ENCODE peak calls at places on chromosomes 11 and 22, in six cellular contexts. N, M, H, L, X and W are unnamed samples.

GRCh38 chr22:47690166-47690565 is 927.7 kb downstream of the TBC1D22A start:
- DNase-seq in N (no peak), M (no peak), H (no peak), L (no peak), X (no peak), W (no peak)

GRCh38 chr22:48581206-48581766 is 1246.4 kb downstream of the BRD1 start:
- DNase-seq in N (no peak), M (no peak), H (no peak), L (no peak), X (no peak), W (no peak)

GRCh38 chr11:42145311-42145710 is 685.9 kb upstream of the LRRC4C start:
- DNase-seq in N (no peak), M (no peak), H (no peak), L (no peak), X (no peak), W (no peak)

GRCh38 chr11:2924381-2924780 is 4.8 kb downstream of the PHLDA2 start:
- DNase-seq in N (no peak), M (no peak), H (no peak), L (no peak), X (no peak), W (no peak)

GRCh38 chr11:563812-564578 is 3.2 kb downstream of the RASSF7 start:
- DNase-seq in N (no peak), M (no peak), H (no peak), L (no peak), X (no peak), W (no peak)

GRCh38 chr11:72389116-72389515 is 45.2 kb downstream of the CLPB start:
- DNase-seq in N (no peak), M (no peak), H (no peak), L (no peak), X (no peak), W (no peak)

GRCh38 chr22:17920992-17921650 is 103.2 kb downstream of the MICAL3 start:
- DNase-seq in N (no peak), M (no peak), H (no peak), L (no peak), X (no peak), W (no peak)

GRCh38 chr11:73797457-73797856 is 9.8 kb downstream of the MRPL48 start:
- DNase-seq in N (no peak), M (no peak), H (no peak), L (no peak), X (no peak), W (no peak)

GRCh38 chr11:106087815-106088435 is 10.5 kb downstream of the AASDHPPT start:
- DNase-seq in N (peak; percentile 20), M (no peak), H (no peak), L (peak; percentile 70), X (peak; percentile 62), W (peak; percentile 33)

GRCh38 chr11:132122701-132123100 is 752.3 kb downstream of the NTM start:
- DNase-seq in N (no peak), M (no peak), H (no peak), L (no peak), X (no peak), W (no peak)

GRCh38 chr11:36365937-36366336 is 69.8 kb downstream of the PRR5L start:
- DNase-seq in N (no peak), M (no peak), H (no peak), L (no peak), X (no peak), W (no peak)

GRCh38 chr11:30454108-30454507 is 131.2 kb downstream of the ARL14EP start:
- DNase-seq in N (no peak), M (no peak), H (no peak), L (no peak), X (no peak), W (no peak)

GRCh38 chr11:74966651-74967050 is 17.6 kb downstream of the SPCS2 start:
- DNase-seq in N (no peak), M (no peak), H (no peak), L (no peak), X (no peak), W (no peak)

GRCh38 chr11:66112640-66113098 is 42.6 kb downstream of the PACS1 start:
- DNase-seq in N (no peak), M (no peak), H (no peak), L (no peak), X (no peak), W (no peak)

GRCh38 chr11:86743223-86744118 is 56.9 kb upstream of the PRSS23 start:
- DNase-seq in N (no peak), M (no peak), H (no peak), L (peak; percentile 89), X (peak; percentile 57), W (peak; percentile 95)

GRCh38 chr11:60858731-60859464 is 3.1 kb upstream of the PTGDR2 start:
- DNase-seq in N (no peak), M (no peak), H (no peak), L (no peak), X (no peak), W (no peak)

GRCh38 chr11:82978422-82979099 is 77.0 kb downstream of the DDIAS start:
- DNase-seq in N (no peak), M (no peak), H (peak; percentile 56), L (no peak), X (peak; percentile 30), W (no peak)

GRCh38 chr11:18727499-18728236 is 1.7 kb upstream of the IGSF22 start:
- DNase-seq in N (no peak), M (no peak), H (no peak), L (peak; percentile 67), X (peak; percentile 48), W (peak; percentile 35)

GRCh38 chr11:62352355-62353336 is 15.4 kb downstream of the ASRGL1 start:
- DNase-seq in N (no peak), M (no peak), H (peak; percentile 33), L (no peak), X (no peak), W (no peak)

GRCh38 chr22:46546466-46547178 is 9.2 kb upstream of the CELSR1 start:
- DNase-seq in N (no peak), M (no peak), H (no peak), L (no peak), X (no peak), W (no peak)

GRCh38 chr11:34616830-34617504 is 3.9 kb upstream of the EHF start:
- DNase-seq in N (no peak), M (no peak), H (no peak), L (peak; percentile 63), X (no peak), W (no peak)

DNA sequence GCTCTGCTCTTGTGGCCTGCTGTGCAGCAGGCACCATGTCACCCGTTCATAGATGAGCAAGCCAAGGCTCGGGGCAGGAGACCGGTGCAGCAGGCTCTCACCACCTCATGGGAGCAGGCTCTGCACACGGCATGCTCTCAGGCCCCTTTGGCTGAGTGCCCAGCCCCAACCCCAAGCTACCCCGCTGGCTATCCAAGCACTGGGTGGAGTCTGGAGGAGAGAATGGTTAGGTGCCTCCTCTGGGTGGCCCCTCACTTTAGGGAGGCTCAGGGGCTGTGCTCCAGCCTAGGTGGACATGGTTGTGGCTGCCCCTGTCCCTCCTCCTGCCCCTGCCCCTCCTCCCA is 199.9 kb downstream of the IGLL1 start:
- DNase-seq in N (no peak), M (no peak), H (no peak), L (peak; percentile 7), X (no peak), W (no peak)
- TF ChIP-seq ZNF274 in N (no peak), M (no peak), H (no peak), L (no peak), X (no peak), W (no peak)

DNA sequence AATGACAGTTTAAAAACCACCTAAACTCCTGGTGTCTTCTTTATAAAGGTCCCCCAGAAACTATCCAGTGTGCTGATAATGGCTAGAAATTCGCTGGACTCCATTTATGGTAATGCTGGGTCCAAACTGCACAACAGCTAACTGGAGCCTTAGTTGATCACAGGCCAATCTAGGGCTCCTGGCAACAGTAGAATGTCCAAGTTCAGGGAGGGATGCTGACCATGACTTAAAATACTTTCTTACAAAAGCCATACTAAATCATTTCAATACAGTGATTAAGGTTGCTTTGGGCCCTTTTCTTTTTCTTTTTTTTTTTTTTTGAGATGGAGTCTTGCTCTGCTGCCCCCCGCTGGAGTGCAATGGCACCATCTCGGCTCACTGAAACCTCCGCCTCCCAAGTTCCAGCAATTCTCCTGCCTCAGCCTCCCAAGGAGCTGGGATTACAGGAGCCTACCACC is 14.5 kb upstream of the GAB2 start:
- DNase-seq in N (no peak), M (no peak), H (no peak), L (peak; percentile 44), X (no peak), W (no peak)
- TF ChIP-seq ZNF274 in N (no peak), M (no peak), H (no peak), L (no peak), X (no peak), W (no peak)

DNA sequence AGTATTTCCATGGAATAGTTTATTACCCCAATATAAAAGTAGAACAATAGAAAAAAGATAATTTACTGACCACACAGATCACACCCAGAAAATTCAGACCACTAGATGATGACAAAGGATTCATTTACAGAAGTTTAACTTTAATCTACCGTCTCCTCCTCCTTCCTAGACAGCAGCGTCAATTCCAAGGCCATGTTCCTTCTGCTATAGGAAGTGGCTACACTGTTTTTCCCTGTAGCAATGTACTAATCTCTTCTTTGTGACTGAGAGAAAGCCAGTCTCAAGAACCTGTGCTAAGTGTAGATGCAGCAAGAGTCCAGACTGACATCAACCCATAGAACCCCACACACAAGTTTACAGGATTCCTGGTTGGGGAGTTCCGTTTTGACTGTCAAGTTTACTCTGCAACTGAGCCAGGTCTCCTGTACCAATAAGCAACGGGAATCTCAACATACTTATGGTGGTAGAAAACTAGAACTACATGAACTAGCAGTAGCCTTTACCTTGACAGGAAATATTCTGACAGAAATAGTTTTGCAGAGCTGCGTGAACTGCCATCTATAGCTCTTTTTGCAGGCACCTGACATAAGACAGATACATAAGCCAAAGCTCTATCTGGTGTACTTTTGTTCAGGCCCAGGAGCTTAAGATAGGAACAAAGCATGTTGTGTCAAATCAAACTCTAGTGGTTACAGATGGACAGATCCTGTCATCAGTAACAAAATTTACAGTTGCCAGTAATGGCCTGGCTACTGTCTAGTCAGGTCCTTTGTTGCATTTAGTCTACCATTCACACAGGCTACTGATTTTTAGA is 42.9 kb downstream of the MRTFA start:
- DNase-seq in N (no peak), M (no peak), H (peak; percentile 68), L (peak; percentile 27), X (peak; percentile 25), W (no peak)
- TF ChIP-seq ZNF274 in N (no peak), M (no peak), H (no peak), L (no peak), X (no peak), W (no peak)

GRCh38 chr11:119513141-119513805 is 90.3 kb upstream of the THY1 start:
- DNase-seq in N (no peak), M (no peak), H (no peak), L (no peak), X (no peak), W (no peak)
- TF ChIP-seq ZNF274 in N (no peak), M (no peak), H (no peak), L (no peak), X (no peak), W (no peak)

DNA sequence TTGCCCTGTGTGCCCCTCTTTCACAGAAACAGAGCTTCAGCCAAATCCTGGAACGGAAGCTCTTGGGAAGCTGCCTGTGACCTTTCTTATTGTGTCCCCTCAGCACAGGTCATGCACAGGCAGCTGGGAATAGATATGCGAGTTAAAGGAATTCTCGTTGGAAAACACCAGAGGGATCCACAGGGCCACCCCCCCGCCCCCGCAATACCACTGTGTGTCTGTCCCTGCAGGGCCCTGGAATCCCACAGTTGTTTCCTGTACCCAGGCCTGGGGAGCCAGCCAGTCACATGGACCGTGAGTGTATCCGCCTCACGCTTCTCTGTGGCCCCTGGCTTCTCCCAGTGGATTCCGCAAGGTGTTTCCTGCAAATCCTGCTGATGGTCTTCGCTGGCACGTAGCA is 29.0 kb downstream of the TIMP3 start:
- DNase-seq in N (peak; percentile 18), M (no peak), H (no peak), L (no peak), X (no peak), W (no peak)
- TF ChIP-seq ZNF274 in N (no peak), M (no peak), H (no peak), L (no peak), X (no peak), W (no peak)